ENCODE peak calls at places on chromosomes 1 and 21, in nine cellular contexts. M, X, F, B, G, R, N, L and P are unnamed samples.

GRCh38 chr1:12129624-12130023 is 37.2 kb upstream of the TNFRSF1B start:
- DNase-seq in M (no peak), N (no peak), X (no peak), R (no peak), L (no peak), B (no peak), G (no peak), F (no peak), P (no peak)

GRCh38 chr21:14120091-14120734 is 90.5 kb downstream of the LIPI start:
- DNase-seq in G (no peak), X (peak; percentile 63), R (peak; percentile 52), F (peak; percentile 64), M (no peak), B (peak; percentile 57), L (no peak), N (peak; percentile 8), P (peak; percentile 53)

GRCh38 chr1:109886827-109887226 is 23.8 kb upstream of the CSF1 start:
- DNase-seq in X (no peak), F (peak; percentile 90), G (no peak), L (no peak), N (no peak), M (no peak), B (no peak), R (no peak), P (no peak)

GRCh38 chr1:87728169-87728568 is 399.5 kb downstream of the LMO4 start:
- DNase-seq in N (no peak), G (no peak), M (no peak), B (no peak), L (no peak), R (no peak), X (no peak), F (no peak), P (no peak)

GRCh38 chr1:21904725-21905520 is 32.2 kb downstream of the HSPG2 start:
- DNase-seq in B (peak; percentile 82), R (peak; percentile 87), X (peak; percentile 45), M (peak; percentile 54), N (peak; percentile 90), G (peak; percentile 89), L (peak; percentile 93), F (peak; percentile 77), P (peak; percentile 91)

GRCh38 chr1:88141499-88142074 is 542.5 kb upstream of the PKN2 start:
- DNase-seq in X (no peak), F (peak; percentile 10), B (no peak), M (no peak), R (no peak), L (no peak), G (no peak), N (no peak), P (no peak)

GRCh38 chr1:33815061-33815460 is 48.8 kb upstream of the HMGB4 start:
- DNase-seq in B (no peak), F (no peak), N (peak; percentile 46), R (no peak), G (no peak), L (no peak), X (no peak), M (no peak), P (no peak)

GRCh38 chr1:54428838-54429513 is 22.8 kb upstream of the SSBP3 start:
- DNase-seq in B (no peak), G (no peak), M (no peak), N (no peak), L (no peak), R (no peak), F (no peak), X (no peak), P (no peak)

GRCh38 chr1:71232166-71232763 is 151.4 kb upstream of the ZRANB2 start:
- DNase-seq in X (no peak), B (no peak), L (no peak), M (no peak), F (no peak), R (no peak), G (no peak), N (no peak), P (no peak)

GRCh38 chr1:70503358-70503757 is 92.3 kb downstream of the CTH start:
- DNase-seq in F (no peak), M (no peak), G (no peak), L (no peak), N (peak; percentile 39), X (no peak), B (no peak), R (no peak), P (no peak)

GRCh38 chr1:20486457-20487235 is 636 bp upstream of the CAMK2N1 start:
- DNase-seq in R (peak; percentile 48), X (peak; percentile 83), F (no peak), B (peak; percentile 91), G (peak; percentile 82), L (peak; percentile 69), M (peak; percentile 94), N (peak; percentile 61), P (peak; percentile 53)

GRCh38 chr1:186442651-186443114 is 18.2 kb downstream of the PDC start:
- DNase-seq in X (no peak), N (peak; percentile 18), L (no peak), B (no peak), M (no peak), R (no peak), F (peak; percentile 68), G (no peak), P (no peak)

GRCh38 chr1:33220701-33221384 is 35.4 kb upstream of the ZNF362 start:
- DNase-seq in G (no peak), N (no peak), M (no peak), R (no peak), F (no peak), L (no peak), X (no peak), B (no peak), P (peak; percentile 42)

GRCh38 chr1:156754219-156754618 is 2.7 kb upstream of the HDGF start:
- DNase-seq in M (no peak), G (no peak), R (no peak), F (no peak), N (no peak), L (no peak), X (no peak), B (no peak), P (no peak)

GRCh38 chr1:156750191-156750931 is 1.1 kb downstream of the HDGF start:
- DNase-seq in G (peak; percentile 41), B (peak; percentile 74), L (peak; percentile 76), N (no peak), F (peak; percentile 88), X (peak; percentile 55), R (peak; percentile 57), M (peak; percentile 67), P (peak; percentile 34)

GRCh38 chr1:156750932-156751723 is at the start of gene HDGF:
- DNase-seq in R (peak; percentile 69), X (peak; percentile 65), F (peak; percentile 74), B (peak; percentile 53), N (no peak), L (peak; percentile 55), M (peak; percentile 74), G (peak; percentile 54), P (peak; percentile 48)

GRCh38 chr1:156752843-156753486 is 1.5 kb upstream of the HDGF start:
- DNase-seq in B (no peak), L (no peak), X (peak; percentile 64), F (peak; percentile 44), G (no peak), N (peak; percentile 64), R (no peak), M (no peak), P (no peak)

GRCh38 chr1:156751724-156752481 is 428 bp upstream of the HDGF start:
- DNase-seq in R (peak; percentile 97), B (peak; percentile 98), X (peak; percentile 99), M (peak; percentile 98), F (peak; percentile 99), G (peak; percentile 98), L (peak; percentile 95), N (peak; percentile 95), P (peak; percentile 97)
- TF ChIP-seq POLR2A in R (peak; percentile 31), B (peak; percentile 76), X (peak; percentile 40), M (no peak), F (peak; percentile 69), G (peak; percentile 73), L (no peak), N (peak; percentile 29), P (no peak)

GRCh38 chr21:41441546-41441945 is 15.5 kb downstream of the MX1 start:
- DNase-seq in N (no peak), G (no peak), M (no peak), X (no peak), R (no peak), F (no peak), B (no peak), L (no peak), P (no peak)

GRCh38 chr21:41437754-41438153 is 11.7 kb downstream of the MX1 start:
- DNase-seq in N (no peak), F (no peak), G (no peak), M (no peak), L (no peak), X (no peak), B (no peak), R (no peak), P (no peak)

GRCh38 chr21:41435728-41436127 is 9.7 kb downstream of the MX1 start:
- DNase-seq in M (no peak), F (no peak), G (no peak), X (no peak), R (no peak), B (no peak), N (no peak), L (no peak), P (no peak)

GRCh38 chr21:41439245-41439644 is 13.2 kb downstream of the MX1 start:
- DNase-seq in B (no peak), F (no peak), X (no peak), N (peak; percentile 17), M (no peak), G (no peak), L (no peak), R (no peak), P (no peak)

GRCh38 chr21:41438425-41439113 is 12.5 kb downstream of the MX1 start:
- DNase-seq in L (no peak), F (no peak), N (no peak), X (no peak), B (no peak), R (no peak), G (no peak), M (no peak), P (no peak)
- TF ChIP-seq POLR2A in L (no peak), F (no peak), N (no peak), X (no peak), B (no peak), R (no peak), G (no peak), M (no peak), P (no peak)

GRCh38 chr21:27703806-27704205 is 736.9 kb upstream of the ADAMTS5 start:
- DNase-seq in L (no peak), G (no peak), X (no peak), R (no peak), N (no peak), F (no peak), M (no peak), B (no peak), P (no peak)

GRCh38 chr21:27700974-27701614 is 734.2 kb upstream of the ADAMTS5 start:
- DNase-seq in B (peak; percentile 88), L (peak; percentile 76), F (peak; percentile 72), R (peak; percentile 89), G (peak; percentile 82), M (peak; percentile 91), N (peak; percentile 88), X (peak; percentile 81), P (peak; percentile 86)

GRCh38 chr21:27704567-27705166 is 737.8 kb upstream of the ADAMTS5 start:
- DNase-seq in X (no peak), R (no peak), L (no peak), N (no peak), M (no peak), G (no peak), F (no peak), B (no peak), P (no peak)
- TF ChIP-seq POLR2A in X (no peak), R (no peak), L (no peak), N (no peak), M (no peak), G (no peak), F (no peak), B (no peak), P (no peak)

GRCh38 chr1:74038042-74038441 is 159.9 kb downstream of the LRRIQ3 start:
- DNase-seq in G (no peak), N (no peak), X (no peak), R (no peak), B (no peak), F (no peak), M (no peak), L (no peak), P (no peak)
- TF ChIP-seq POLR2A in G (no peak), N (no peak), X (no peak), R (no peak), B (no peak), F (no peak), M (no peak), L (no peak), P (no peak)